ENCODE peak calls at places on chromosomes 13 and 19, in seven cellular contexts. S is H1; B is AG09319; J is tibial nerve; T is GM06990; M is CD8-positive, alpha-beta T cell; G is BJ. R is an unnamed sample.

GRCh38 chr19:38781058-38781457 is 7.7 kb upstream of the LGALS7 start:
- DNase-seq in G (no peak), S (no peak), M (no peak), B (no peak), T (no peak), J (no peak), R (no peak)

GRCh38 chr19:13794388-13794751 is 873 bp upstream of the ZSWIM4 start:
- DNase-seq in M (no peak), B (peak), S (no peak), T (no peak), G (peak), J (peak), R (no peak)

GRCh38 chr19:29662604-29663404 is 2.5 kb upstream of the PLEKHF1 start:
- DNase-seq in T (no peak), G (peak), B (peak), M (no peak), J (no peak), S (no peak), R (no peak)

GRCh38 chr13:101343128-101343787 is 73.0 kb downstream of the NALCN start:
- DNase-seq in G (no peak), M (no peak), S (no peak), J (no peak), B (no peak), T (no peak), R (no peak)

GRCh38 chr13:44822291-44822690 is 167.0 kb downstream of the NUFIP1 start:
- DNase-seq in B (no peak), J (no peak), S (no peak), T (no peak), M (no peak), G (no peak), R (no peak)

GRCh38 chr13:113897161-113897560 is 33.3 kb upstream of the GAS6 start:
- DNase-seq in T (no peak), S (no peak), G (peak), M (no peak), B (peak), J (no peak), R (no peak)

GRCh38 chr13:33751151-33751550 is 66.8 kb upstream of the RFC3 start:
- DNase-seq in M (no peak), G (no peak), B (no peak), T (no peak), S (no peak), J (no peak), R (no peak)

GRCh38 chr13:32430018-32430747 is 2.3 kb upstream of the N4BP2L1 start:
- DNase-seq in M (no peak), S (no peak), T (no peak), B (no peak), G (no peak), J (no peak), R (no peak)

GRCh38 chr13:21661097-21661496 is 9.8 kb upstream of the FGF9 start:
- DNase-seq in M (no peak), J (no peak), G (no peak), T (no peak), S (no peak), B (no peak), R (no peak)

GRCh38 chr19:32199501-32200040 is 145.8 kb upstream of the ZNF507 start:
- DNase-seq in J (no peak), B (no peak), G (no peak), T (no peak), M (no peak), S (peak), R (no peak)

GRCh38 chr19:49924004-49924880 is 4.8 kb upstream of the ATF5 start:
- DNase-seq in M (no peak), G (no peak), J (no peak), T (peak), B (peak), S (no peak), R (no peak)

GRCh38 chr13:77565635-77566034 is 30.1 kb downstream of the SCEL start:
- DNase-seq in T (peak), M (no peak), B (no peak), J (no peak), G (no peak), S (no peak), R (peak)

GRCh38 chr19:35354898-35355297 is 3.4 kb upstream of the FFAR3 start:
- DNase-seq in T (no peak), M (no peak), J (no peak), B (no peak), S (no peak), G (no peak), R (peak)

GRCh38 chr19:11767633-11768133 is 883 bp downstream of the ZNF441 start:
- DNase-seq in S (peak), M (peak), J (no peak), B (no peak), T (peak), G (no peak), R (peak)

GRCh38 chr13:110187501-110188161 is 119.3 kb downstream of the COL4A1 start:
- DNase-seq in G (no peak), J (no peak), B (no peak), S (no peak), M (no peak), T (no peak), R (no peak)

GRCh38 chr13:95924389-95924994 is 128.7 kb downstream of the UGGT2 start:
- DNase-seq in G (peak), B (peak), S (no peak), J (no peak), M (no peak), T (no peak), R (no peak)

GRCh38 chr13:46659413-46660065 is 106.6 kb downstream of the LRCH1 start:
- DNase-seq in M (no peak), J (no peak), B (no peak), T (no peak), S (no peak), G (no peak), R (no peak)

GRCh38 chr13:42364613-42365000 is 92.7 kb downstream of the AKAP11 start:
- DNase-seq in G (no peak), M (no peak), T (no peak), B (no peak), J (no peak), S (no peak), R (no peak)

GRCh38 chr13:100394005-100394695 is 194.4 kb downstream of the GGACT start:
- DNase-seq in T (peak), J (no peak), M (no peak), G (peak), B (peak), S (no peak), R (peak)

GRCh38 chr19:48900477-48901452 is 653 bp downstream of the NUCB1 start:
- DNase-seq in G (no peak), S (no peak), T (no peak), M (peak), B (no peak), J (no peak), R (no peak)

GRCh38 chr19:2231621-2232221 is 4.4 kb downstream of the PLEKHJ1 start:
- DNase-seq in J (no peak), T (no peak), B (no peak), G (no peak), S (no peak), M (no peak), R (no peak)

GRCh38 chr13:20149762-20150161 is 11.1 kb downstream of the GJA3 start:
- DNase-seq in T (no peak), J (no peak), M (no peak), S (no peak), B (no peak), G (no peak), R (no peak)

GRCh38 chr19:38894968-38895367 is 4.5 kb downstream of the SIRT2 start:
- DNase-seq in J (no peak), M (no peak), S (no peak), B (no peak), G (no peak), T (no peak), R (no peak)

GRCh38 chr13:26327905-26328304 is 74.0 kb downstream of the CDK8 start:
- DNase-seq in J (no peak), M (no peak), B (no peak), T (no peak), G (no peak), S (no peak), R (no peak)

GRCh38 chr13:102580552-102581169 is 16.1 kb upstream of the TPP2 start:
- DNase-seq in G (peak), T (peak), B (no peak), S (no peak), M (peak), J (no peak), R (peak)

GRCh38 chr13:46380242-46380641 is 6.8 kb downstream of the RUBCNL start:
- DNase-seq in T (peak), J (no peak), G (no peak), S (no peak), B (no peak), M (no peak), R (no peak)

GRCh38 chr19:10473192-10473591 is 30.0 kb downstream of the KEAP1 start:
- DNase-seq in T (no peak), J (no peak), B (no peak), S (no peak), M (no peak), G (no peak), R (no peak)

GRCh38 chr19:10468133-10468532 is 35.0 kb downstream of the KEAP1 start:
- DNase-seq in B (no peak), G (no peak), T (no peak), J (no peak), S (no peak), M (no peak), R (no peak)

GRCh38 chr19:10467104-10467706 is 36.0 kb downstream of the KEAP1 start:
- DNase-seq in B (no peak), G (no peak), T (no peak), S (no peak), M (no peak), J (no peak), R (no peak)

GRCh38 chr19:10474962-10475451 is 28.1 kb downstream of the KEAP1 start:
- DNase-seq in S (no peak), M (no peak), B (no peak), T (no peak), J (no peak), G (no peak), R (no peak)

DNA sequence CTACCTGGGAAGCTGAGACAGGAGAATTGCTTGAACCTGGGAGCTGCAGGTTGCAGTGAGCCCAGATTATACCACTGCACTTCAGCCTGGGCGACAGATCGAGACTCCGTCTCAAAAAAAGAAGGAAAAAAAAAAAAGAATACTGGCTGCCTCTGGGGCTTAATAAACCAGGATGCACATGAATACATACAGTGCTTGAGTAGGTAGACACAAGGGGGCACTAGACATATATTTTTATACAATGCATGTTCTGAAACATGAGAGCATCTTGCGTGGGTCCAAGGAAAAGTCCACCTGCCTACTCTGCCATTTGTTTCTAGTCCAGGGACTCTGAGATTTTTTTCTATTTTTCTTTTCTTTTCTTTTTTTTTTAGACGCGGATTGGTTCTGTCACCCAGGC is 31.2 kb downstream of the KEAP1 start:
- DNase-seq in G (no peak), S (no peak), M (no peak), J (no peak), T (no peak), B (no peak), R (no peak)
- TF ChIP-seq CTCF in G (peak), S (no peak), M (peak), J (no peak), T (peak), B (peak), R (peak)

GRCh38 chr19:6736917-6737283 is 480 bp downstream of the GPR108 start:
- DNase-seq in B (no peak), S (no peak), M (no peak), T (no peak), J (no peak), G (no peak), R (no peak)
- TF ChIP-seq CTCF in B (no peak), S (no peak), M (no peak), T (no peak), J (no peak), G (no peak), R (no peak)

GRCh38 chr13:52845766-52846566 is 2.5 kb downstream of the PCDH8 start:
- DNase-seq in J (no peak), T (peak), S (peak), G (no peak), B (no peak), M (no peak), R (peak)

GRCh38 chr13:52847682-52848432 is 583 bp downstream of the PCDH8 start:
- DNase-seq in B (no peak), G (no peak), M (no peak), T (no peak), J (no peak), S (no peak), R (no peak)

GRCh38 chr13:52846567-52847321 is 1.7 kb downstream of the PCDH8 start:
- DNase-seq in S (peak), G (no peak), T (no peak), M (no peak), J (peak), B (no peak), R (no peak)

GRCh38 chr13:52847322-52847681 is 1.1 kb downstream of the PCDH8 start:
- DNase-seq in T (no peak), G (no peak), S (no peak), J (no peak), M (no peak), B (no peak), R (no peak)

GRCh38 chr13:52845334-52845761 is 3.1 kb downstream of the PCDH8 start:
- DNase-seq in S (no peak), B (no peak), G (no peak), T (no peak), M (no peak), J (no peak), R (no peak)
- TF ChIP-seq CTCF in S (peak), B (no peak), G (peak), T (peak), M (no peak), J (no peak), R (no peak)

GRCh38 chr13:22915442-22916082 is 265.2 kb upstream of the SGCG start:
- DNase-seq in T (peak), B (no peak), S (peak), M (no peak), G (no peak), J (no peak), R (peak)
- TF ChIP-seq CTCF in T (no peak), B (no peak), S (peak), M (no peak), G (no peak), J (no peak), R (no peak)

GRCh38 chr13:94335786-94336357 is 143.6 kb downstream of the DCT start:
- DNase-seq in G (no peak), J (no peak), B (no peak), S (no peak), M (no peak), T (no peak), R (no peak)
- TF ChIP-seq CTCF in G (no peak), J (no peak), B (no peak), S (no peak), M (no peak), T (no peak), R (no peak)

GRCh38 chr19:21483589-21484170 is 21.7 kb upstream of the ZNF429 start:
- DNase-seq in J (peak), M (peak), T (peak), G (no peak), S (peak), B (no peak), R (peak)
- TF ChIP-seq CTCF in J (peak), M (peak), T (peak), G (peak), S (peak), B (peak), R (peak)

GRCh38 chr13:41026806-41027205 is 7.7 kb upstream of the ELF1 start:
- DNase-seq in B (no peak), S (no peak), M (no peak), G (no peak), T (no peak), J (no peak), R (no peak)

GRCh38 chr13:41028051-41028450 is 8.9 kb upstream of the ELF1 start:
- DNase-seq in M (no peak), T (no peak), J (no peak), G (no peak), S (no peak), B (no peak), R (no peak)

GRCh38 chr13:41032646-41033396 is 13.7 kb upstream of the ELF1 start:
- DNase-seq in B (no peak), M (no peak), T (no peak), J (no peak), S (no peak), G (no peak), R (no peak)

GRCh38 chr13:41025518-41025917 is 6.4 kb upstream of the ELF1 start:
- DNase-seq in S (no peak), M (no peak), T (no peak), G (no peak), B (no peak), J (no peak), R (no peak)

DNA sequence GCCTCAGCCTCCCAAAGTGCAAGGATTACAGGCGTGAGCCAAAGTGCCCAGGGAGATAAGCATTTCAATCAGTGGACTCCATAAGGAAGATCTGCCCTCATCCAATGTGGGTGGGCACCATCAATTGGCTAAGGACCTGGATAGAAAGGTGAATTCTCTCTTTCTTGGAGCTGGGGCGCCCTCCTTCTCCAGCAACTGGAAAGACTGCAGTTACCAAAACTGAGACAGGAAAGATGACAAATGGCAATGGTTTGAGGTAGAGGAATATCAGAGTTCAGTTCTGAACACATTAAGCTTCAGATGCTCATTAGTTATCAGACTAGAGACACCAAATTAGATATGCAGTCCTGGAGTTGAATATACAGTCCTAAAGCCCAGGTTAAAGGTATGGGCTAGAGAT is 10.5 kb upstream of the ELF1 start:
- DNase-seq in G (no peak), T (no peak), J (no peak), B (no peak), S (no peak), M (peak), R (no peak)
- TF ChIP-seq CTCF in G (no peak), T (no peak), J (no peak), B (no peak), S (peak), M (no peak), R (no peak)

GRCh38 chr13:51624695-51625345 is 40.6 kb downstream of the WDFY2 start:
- DNase-seq in S (no peak), G (no peak), T (no peak), J (no peak), M (no peak), B (no peak), R (no peak)
- TF ChIP-seq CTCF in S (no peak), G (no peak), T (no peak), J (no peak), M (no peak), B (no peak), R (no peak)

GRCh38 chr19:46579286-46579944 is 21.7 kb upstream of the CALM3 start:
- DNase-seq in G (no peak), B (no peak), J (no peak), S (peak), T (no peak), M (peak), R (no peak)
- TF ChIP-seq CTCF in G (peak), B (peak), J (no peak), S (peak), T (peak), M (peak), R (peak)

GRCh38 chr19:21691656-21692055 is 75.7 kb downstream of the ZNF100 start:
- DNase-seq in T (no peak), B (no peak), J (no peak), G (no peak), S (no peak), M (no peak), R (no peak)
- TF ChIP-seq CTCF in T (no peak), B (no peak), J (no peak), G (no peak), S (no peak), M (no peak), R (no peak)